ENCODE peak calls at places on chromosome 9, in four cellular contexts. B is H1, W is HepG2, R is K562. O is an unnamed sample.

GRCh38 chr9:21591221-21592062 is 109.3 kb upstream of the IFNE start:
- DNase-seq in B (no peak), W (peak), R (no peak), O (peak)

GRCh38 chr9:86183225-86183808 is 76.1 kb downstream of the C9orf153 start:
- DNase-seq in B (no peak), W (peak), R (no peak), O (no peak)

GRCh38 chr9:118170032-118170955 is 466.1 kb downstream of the TLR4 start:
- DNase-seq in B (peak), W (peak), R (peak), O (no peak)

GRCh38 chr9:130446111-130446861 is 1.5 kb downstream of the ASS1 start:
- DNase-seq in B (peak), W (peak), R (peak), O (no peak)

GRCh38 chr9:114002986-114003740 is 74.9 kb downstream of the AMBP start:
- DNase-seq in B (peak), W (no peak), R (no peak), O (no peak)

GRCh38 chr9:19828586-19828985 is 39.7 kb upstream of the SLC24A2 start:
- DNase-seq in B (no peak), W (no peak), R (no peak), O (no peak)

GRCh38 chr9:112074250-112075008 is 100.7 kb downstream of the SUSD1 start:
- DNase-seq in B (peak), W (peak), R (peak), O (peak)

GRCh38 chr9:89802809-89803355 is 198.1 kb downstream of the GADD45G start:
- DNase-seq in B (no peak), W (no peak), R (no peak), O (peak)

GRCh38 chr9:105144076-105144475 is 100.4 kb upstream of the SLC44A1 start:
- DNase-seq in B (no peak), W (no peak), R (no peak), O (no peak)

GRCh38 chr9:35559792-35560530 is 45.1 kb upstream of the TESK1 start:
- DNase-seq in B (no peak), W (no peak), R (no peak), O (no peak)

GRCh38 chr9:127025042-127025441 is 97.4 kb downstream of the ANGPTL2 start:
- DNase-seq in B (no peak), W (no peak), R (no peak), O (no peak)

GRCh38 chr9:20353931-20354652 is 268.2 kb downstream of the MLLT3 start:
- DNase-seq in B (no peak), W (no peak), R (no peak), O (no peak)

GRCh38 chr9:128718047-128718446 is 5.9 kb downstream of the ZDHHC12 start:
- DNase-seq in B (no peak), W (no peak), R (no peak), O (no peak)

GRCh38 chr9:136345281-136346156 is 18.0 kb downstream of the DNLZ start:
- DNase-seq in B (peak), W (peak), R (peak), O (no peak)

GRCh38 chr9:82930116-82930515 is 132.8 kb downstream of the RASEF start:
- DNase-seq in B (no peak), W (no peak), R (no peak), O (no peak)

GRCh38 chr9:93164085-93164484 is 19.9 kb upstream of the WNK2 start:
- DNase-seq in B (no peak), W (no peak), R (no peak), O (no peak)

GRCh38 chr9:17962747-17963146 is 383.9 kb downstream of the SH3GL2 start:
- DNase-seq in B (no peak), W (no peak), R (no peak), O (no peak)

GRCh38 chr9:25994605-25995004 is 316.4 kb upstream of the TUSC1 start:
- DNase-seq in B (no peak), W (no peak), R (no peak), O (no peak)

GRCh38 chr9:13555989-13556500 is 276.6 kb upstream of the MPDZ start:
- DNase-seq in B (no peak), W (no peak), R (no peak), O (no peak)

GRCh38 chr9:93308158-93308602 is 124.2 kb downstream of the WNK2 start:
- DNase-seq in B (no peak), W (no peak), R (no peak), O (no peak)

GRCh38 chr9:130159814-130160670 is 12.2 kb upstream of the NCS1 start:
- DNase-seq in B (no peak), W (no peak), R (no peak), O (no peak)

GRCh38 chr9:137611623-137612609 is 6.4 kb downstream of the ARRDC1 start:
- DNase-seq in B (no peak), W (peak), R (peak), O (peak)

GRCh38 chr9:20728493-20729220 is 44.6 kb downstream of the FOCAD start:
- DNase-seq in B (no peak), W (no peak), R (no peak), O (no peak)

GRCh38 chr9:18105996-18106595 is 367.9 kb upstream of the ADAMTSL1 start:
- DNase-seq in B (no peak), W (no peak), R (no peak), O (no peak)

GRCh38 chr9:129944501-129945116 is 98.4 kb downstream of the FNBP1 start:
- DNase-seq in B (no peak), W (no peak), R (no peak), O (no peak)

GRCh38 chr9:106862115-106862945 is 636 bp upstream of the ZNF462 start:
- DNase-seq in B (peak), W (no peak), R (no peak), O (no peak)

GRCh38 chr9:136552117-136552685 is 6.4 kb upstream of the NOTCH1 start:
- DNase-seq in B (no peak), W (no peak), R (no peak), O (no peak)

GRCh38 chr9:35385042-35385441 is 104.9 kb upstream of the RUSC2 start:
- DNase-seq in B (no peak), W (no peak), R (no peak), O (no peak)

GRCh38 chr9:137606005-137606601 is 617 bp downstream of the ARRDC1 start:
- DNase-seq in B (no peak), W (no peak), R (no peak), O (no peak)

GRCh38 chr9:113296796-113297558 is 6.2 kb downstream of the RNF183 start:
- DNase-seq in B (no peak), W (no peak), R (no peak), O (no peak)

GRCh38 chr9:2526071-2526862 is 95.3 kb upstream of the VLDLR start:
- DNase-seq in B (no peak), W (no peak), R (no peak), O (no peak)

DNA sequence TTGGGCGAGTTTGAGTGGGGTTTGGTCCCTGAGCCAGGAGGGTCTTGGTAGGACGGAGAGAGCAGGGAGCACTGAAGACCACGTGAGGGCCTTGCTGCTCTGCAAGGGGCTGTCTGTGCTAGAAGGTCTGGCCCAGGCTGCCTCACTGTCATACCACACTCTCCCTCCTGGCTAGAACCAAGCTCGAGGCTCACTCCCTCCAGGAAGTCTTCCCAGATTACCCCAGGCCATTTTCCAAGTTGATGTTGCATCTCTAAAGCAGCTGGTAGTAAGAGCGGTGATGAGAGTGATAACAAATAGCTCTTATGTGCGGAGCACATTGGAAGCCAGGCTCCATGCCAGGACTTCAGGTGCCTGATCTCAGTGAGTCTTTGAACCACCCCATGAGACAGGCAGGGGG is 6.6 kb downstream of the MYMK start:
- DNase-seq in B (no peak), W (no peak), R (no peak), O (no peak)
- TF ChIP-seq CEBPB in B (no peak), W (no peak), R (no peak), O (no peak)

GRCh38 chr9:75823136-75823535 is 67.3 kb upstream of the PCSK5 start:
- DNase-seq in B (no peak), W (no peak), R (no peak), O (no peak)
- H3K4me2 ChIP-seq in B (no peak), W (no peak), R (no peak), O (no peak)

GRCh38 chr9:133250741-133251170 is 24.2 kb downstream of the ABO start:
- DNase-seq in B (peak), W (no peak), R (no peak), O (no peak)
- TF ChIP-seq FOSL1 in B (no peak), W (no peak), R (no peak), O (no peak)

GRCh38 chr9:115154969-115155534 is 37.1 kb upstream of the TNC start:
- DNase-seq in B (no peak), W (no peak), R (no peak), O (no peak)
- TF ChIP-seq CEBPB in B (no peak), W (no peak), R (no peak), O (no peak)

GRCh38 chr9:120442280-120442597 is 137.7 kb downstream of the CDK5RAP2 start:
- DNase-seq in B (no peak), W (no peak), R (no peak), O (no peak)

GRCh38 chr9:120445974-120446373 is 134.0 kb downstream of the CDK5RAP2 start:
- DNase-seq in B (no peak), W (no peak), R (no peak), O (no peak)

GRCh38 chr9:120441446-120442279 is 138.3 kb downstream of the CDK5RAP2 start:
- DNase-seq in B (no peak), W (no peak), R (no peak), O (no peak)

GRCh38 chr9:120443976-120444375 is 136.0 kb downstream of the CDK5RAP2 start:
- DNase-seq in B (no peak), W (no peak), R (no peak), O (no peak)

DNA sequence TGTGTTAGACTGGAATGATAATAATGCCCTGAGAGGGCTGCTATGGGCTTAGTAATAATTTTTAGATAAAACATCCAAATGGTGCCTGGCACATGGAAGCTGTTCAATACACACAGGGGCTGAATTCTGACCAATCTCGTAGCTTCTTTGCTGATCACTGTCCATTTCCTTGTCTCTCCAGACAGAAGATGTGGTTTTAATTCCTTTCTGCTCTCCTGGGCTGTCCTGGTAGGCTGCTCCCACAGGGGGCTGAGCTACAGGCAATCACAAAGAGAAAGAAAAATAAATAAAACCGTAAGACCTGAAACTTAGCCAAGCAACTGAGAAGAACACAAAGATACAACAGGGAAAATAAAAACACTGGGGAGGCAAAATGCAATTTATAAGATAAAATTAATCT is 136.5 kb downstream of the CDK5RAP2 start:
- DNase-seq in B (no peak), W (no peak), R (no peak), O (no peak)
- H3K4me2 ChIP-seq in B (no peak), W (no peak), R (no peak), O (no peak)

GRCh38 chr9:121303456-121304451 is 35.8 kb downstream of the GSN start:
- DNase-seq in B (no peak), W (no peak), R (no peak), O (no peak)

GRCh38 chr9:121302786-121303185 is 34.8 kb downstream of the GSN start:
- DNase-seq in B (no peak), W (no peak), R (no peak), O (no peak)

GRCh38 chr9:121301881-121302286 is 33.9 kb downstream of the GSN start:
- DNase-seq in B (no peak), W (no peak), R (no peak), O (no peak)

GRCh38 chr9:121300283-121301119 is 32.5 kb downstream of the GSN start:
- DNase-seq in B (no peak), W (no peak), R (no peak), O (no peak)

DNA sequence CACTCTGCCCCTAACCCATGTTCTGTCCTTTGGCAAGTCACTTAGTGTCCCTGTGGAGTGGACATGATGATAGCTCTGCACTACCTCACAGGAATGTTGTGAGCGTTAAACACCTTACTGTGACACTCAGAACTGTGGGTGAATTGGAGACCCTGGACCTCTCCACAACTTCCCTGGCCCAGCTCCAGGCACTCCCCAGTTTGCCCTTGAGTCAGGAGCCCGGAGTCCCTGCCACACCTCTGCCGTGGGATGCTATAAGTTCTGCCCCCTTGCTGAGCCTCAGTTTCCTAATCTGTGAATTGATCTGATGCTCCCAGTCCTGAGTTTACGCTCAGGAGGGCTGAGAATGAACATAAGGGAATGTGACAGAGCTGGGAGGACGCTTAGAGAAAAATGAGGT is 34.4 kb downstream of the GSN start:
- DNase-seq in B (no peak), W (no peak), R (no peak), O (no peak)
- TF ChIP-seq FOSL1 in B (no peak), W (no peak), R (no peak), O (no peak)

DNA sequence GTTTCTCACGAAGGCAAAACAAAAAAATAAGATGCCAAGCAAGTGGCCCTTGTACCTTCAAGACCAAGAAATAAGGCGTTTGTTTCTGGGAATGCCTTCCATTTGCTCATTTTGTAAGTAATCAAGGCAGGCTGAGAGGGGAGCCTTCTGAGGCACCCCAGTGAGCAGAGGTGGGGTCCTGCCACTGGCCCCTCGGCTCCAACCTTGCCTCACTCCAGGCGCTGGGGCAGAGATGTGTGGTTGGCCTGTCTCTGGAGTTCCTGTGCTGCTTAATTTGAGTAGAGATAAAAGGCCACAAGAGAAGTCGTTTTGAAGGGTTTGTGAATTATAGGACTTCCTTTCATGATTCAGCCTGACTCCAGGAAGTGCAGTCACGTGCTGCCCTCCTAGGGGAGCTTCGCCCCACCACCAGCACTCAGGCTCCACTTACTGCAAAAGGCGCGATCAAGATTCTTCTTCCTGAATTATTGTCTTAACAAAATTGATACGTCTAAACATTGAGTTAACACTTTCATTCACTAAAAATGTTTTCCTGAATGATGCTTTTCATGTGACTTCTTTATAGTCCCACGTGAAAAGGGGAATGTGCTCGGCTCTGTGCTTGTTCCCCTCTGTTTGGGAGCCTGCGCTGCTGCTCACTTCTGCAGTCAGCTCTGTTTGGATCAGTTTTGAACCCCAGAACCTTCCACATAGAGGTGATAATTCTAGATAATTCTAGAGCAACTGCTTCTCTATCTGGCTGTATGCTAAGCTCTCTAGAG is 13.7 kb downstream of the SYK start:
- DNase-seq in B (no peak), W (no peak), R (peak), O (no peak)
- TF ChIP-seq CEBPB in B (no peak), W (no peak), R (no peak), O (no peak)